ENCODE peak calls at places on chromosomes 12 and 14, in five cellular contexts. R is iris pigment epithelial cell; E is NCI-H510A treated with DMSO at 0.1 percent for 48 hours; B is NCI-H460; P is activated CD4-positive, alpha-beta T cell treated with anti-CD3 and anti-CD28 coated beads for 24 hours. N is an unnamed sample.

GRCh38 chr12:78864483-78865296 is at the start of gene SYT1:
- DNase-seq in P (no peak), B (peak), R (peak), E (peak), N (peak)

GRCh38 chr12:49549735-49550710 is 11.2 kb downstream of the KCNH3 start:
- DNase-seq in B (no peak), P (no peak), E (peak), R (no peak), N (peak)

GRCh38 chr12:31906581-31907286 is 52.5 kb upstream of the RESF1 start:
- DNase-seq in P (no peak), R (peak), B (no peak), E (no peak), N (no peak)

GRCh38 chr14:61493239-61493638 is 171.9 kb downstream of the PRKCH start:
- DNase-seq in B (no peak), E (no peak), P (no peak), R (peak), N (no peak)

GRCh38 chr12:73902270-73902669 is 635.4 kb upstream of the ATXN7L3B start:
- DNase-seq in P (no peak), E (no peak), R (no peak), B (no peak), N (no peak)

GRCh38 chr14:81062816-81063215 is 107.4 kb downstream of the TSHR start:
- DNase-seq in E (peak), B (peak), R (no peak), P (no peak), N (peak)

GRCh38 chr12:93358058-93358457 is 19.7 kb upstream of the NUDT4 start:
- DNase-seq in R (no peak), P (no peak), B (no peak), E (no peak), N (no peak)

GRCh38 chr12:644818-645552 is 18.3 kb downstream of the NINJ2 start:
- DNase-seq in P (no peak), B (no peak), E (no peak), R (peak), N (no peak)

GRCh38 chr12:6688543-6688999 is 604 bp downstream of the ZNF384 start:
- DNase-seq in B (no peak), P (no peak), R (no peak), E (no peak), N (no peak)

GRCh38 chr12:92047058-92047826 is 98.4 kb downstream of the BTG1 start:
- DNase-seq in B (no peak), P (no peak), R (no peak), E (no peak), N (no peak)

GRCh38 chr12:52202361-52203078 is 10.7 kb upstream of the KRT80 start:
- DNase-seq in E (peak), B (no peak), P (no peak), R (no peak), N (peak)

GRCh38 chr12:90978117-90978770 is 23.3 kb upstream of the CCER1 start:
- DNase-seq in R (peak), P (no peak), B (peak), E (peak), N (peak)

GRCh38 chr12:69897744-69898143 is 72.7 kb downstream of the MYRFL start:
- DNase-seq in B (no peak), R (peak), E (no peak), P (no peak), N (no peak)

GRCh38 chr12:22190-22529 is 44.4 kb upstream of the IQSEC3 start:
- DNase-seq in B (no peak), P (no peak), E (no peak), R (no peak), N (no peak)

GRCh38 chr14:32468955-32469354 is 139.9 kb downstream of the AKAP6 start:
- DNase-seq in R (peak), P (no peak), E (no peak), B (peak), N (no peak)

GRCh38 chr12:77685112-77685511 is 145.6 kb upstream of the NAV3 start:
- DNase-seq in P (no peak), B (peak), R (peak), E (peak), N (peak)

GRCh38 chr14:96162741-96163140 is 41.9 kb upstream of the BDKRB2 start:
- DNase-seq in E (no peak), R (peak), P (no peak), B (no peak), N (no peak)

GRCh38 chr14:100252684-100253083 is 13.7 kb downstream of the YY1 start:
- DNase-seq in E (no peak), P (no peak), B (no peak), R (no peak), N (no peak)

GRCh38 chr12:98294426-98294825 is 221.0 kb upstream of the TMPO start:
- DNase-seq in R (no peak), P (no peak), E (no peak), B (no peak), N (no peak)

GRCh38 chr14:50714452-50715073 is 46.5 kb upstream of the SAV1 start:
- DNase-seq in P (no peak), B (peak), E (peak), R (peak), N (no peak)

GRCh38 chr14:54106802-54107377 is 150.3 kb upstream of the BMP4 start:
- DNase-seq in R (no peak), E (no peak), P (no peak), B (no peak), N (no peak)

GRCh38 chr12:121009744-121010143 is 6.5 kb downstream of the C12orf43 start:
- DNase-seq in E (peak), P (no peak), R (peak), B (peak), N (no peak)

N was measured in NCI-H345.